ENCODE peak calls at places on chromosomes 4 and X, in four cellular contexts. H is NB4, W is A549, O is AG10803. J is an unnamed sample.

GRCh38 chr4:84279678-84280077 is 219.4 kb downstream of the NKX6-1 start:
- DNase-seq in H (no peak), W (peak), O (peak), J (no peak)

GRCh38 chr4:94506822-94507221 is 55.1 kb downstream of the PDLIM5 start:
- DNase-seq in H (no peak), W (no peak), O (no peak), J (no peak)

GRCh38 chr4:3330682-3331081 is 37.9 kb downstream of the RGS12 start:
- DNase-seq in H (peak), W (no peak), O (no peak), J (no peak)

GRCh38 chr4:157978680-157979361 is 194.0 kb downstream of the GASK1B start:
- DNase-seq in H (peak), W (peak), O (peak), J (no peak)

GRCh38 chrX:103343105-103343504 is 13.1 kb downstream of the TCEAL7 start:
- DNase-seq in H (peak), W (peak), O (peak), J (no peak)

GRCh38 chr4:126888968-126889367 is 743.8 kb upstream of the INTU start:
- DNase-seq in H (no peak), W (no peak), O (peak), J (no peak)

GRCh38 chr4:4733663-4734062 is 125.8 kb upstream of the MSX1 start:
- DNase-seq in H (no peak), W (no peak), O (no peak), J (no peak)

GRCh38 chr4:122966201-122966600 is 43.8 kb upstream of the NUDT6 start:
- DNase-seq in H (no peak), W (no peak), O (no peak), J (no peak)

GRCh38 chr4:86306816-86307215 is 53.0 kb downstream of the MAPK10 start:
- DNase-seq in H (no peak), W (no peak), O (peak), J (no peak)

GRCh38 chr4:89640620-89641366 is 196.2 kb downstream of the SNCA start:
- DNase-seq in H (peak), W (peak), O (peak), J (peak)

GRCh38 chr4:17854076-17854475 is 43.3 kb downstream of the NCAPG start:
- DNase-seq in H (no peak), W (no peak), O (no peak), J (no peak)

GRCh38 chr4:60134106-60134505 is 1066.0 kb upstream of the ADGRL3 start:
- DNase-seq in H (no peak), W (no peak), O (no peak), J (no peak)

GRCh38 chr4:118680808-118681207 is 4.4 kb upstream of the METTL14 start:
- DNase-seq in H (peak), W (peak), O (no peak), J (no peak)

GRCh38 chrX:119757979-119758681 is at the start of gene SOWAHD:
- DNase-seq in H (peak), W (peak), O (no peak), J (no peak)

GRCh38 chr4:19348746-19349145 is 903.0 kb upstream of the SLIT2 start:
- DNase-seq in H (no peak), W (no peak), O (peak), J (no peak)

GRCh38 chrX:129823115-129823514 is 20.6 kb downstream of the ZDHHC9 start:
- DNase-seq in H (peak), W (peak), O (peak), J (no peak)

GRCh38 chr4:123833156-123833555 is 436.6 kb downstream of the SPRY1 start:
- DNase-seq in H (no peak), W (no peak), O (no peak), J (no peak)

GRCh38 chr4:90081432-90082195 is 45.6 kb upstream of the CCSER1 start:
- DNase-seq in H (no peak), W (no peak), O (no peak), J (no peak)

GRCh38 chr4:80017125-80017854 is 55.7 kb downstream of the ANTXR2 start:
- DNase-seq in H (peak), W (no peak), O (peak), J (no peak)

GRCh38 chr4:42487230-42487629 is 89.9 kb downstream of the SHISA3 start:
- DNase-seq in H (no peak), W (no peak), O (no peak), J (no peak)

GRCh38 chr4:101199507-101200285 is 147.6 kb downstream of the PPP3CA start:
- DNase-seq in H (no peak), W (peak), O (peak), J (no peak)

GRCh38 chr4:174402470-174403176 is 118.9 kb downstream of the CEP44 start:
- DNase-seq in H (no peak), W (peak), O (no peak), J (no peak)

GRCh38 chr4:14874990-14875389 is 127.3 kb upstream of the CPEB2 start:
- DNase-seq in H (no peak), W (no peak), O (no peak), J (no peak)

GRCh38 chr4:14868426-14868825 is 133.9 kb upstream of the CPEB2 start:
- DNase-seq in H (no peak), W (no peak), O (no peak), J (no peak)

GRCh38 chr4:14867847-14868246 is 134.4 kb upstream of the CPEB2 start:
- DNase-seq in H (no peak), W (no peak), O (no peak), J (no peak)

GRCh38 chr4:14877246-14878220 is 124.7 kb upstream of the CPEB2 start:
- DNase-seq in H (peak), W (no peak), O (no peak), J (no peak)

DNA sequence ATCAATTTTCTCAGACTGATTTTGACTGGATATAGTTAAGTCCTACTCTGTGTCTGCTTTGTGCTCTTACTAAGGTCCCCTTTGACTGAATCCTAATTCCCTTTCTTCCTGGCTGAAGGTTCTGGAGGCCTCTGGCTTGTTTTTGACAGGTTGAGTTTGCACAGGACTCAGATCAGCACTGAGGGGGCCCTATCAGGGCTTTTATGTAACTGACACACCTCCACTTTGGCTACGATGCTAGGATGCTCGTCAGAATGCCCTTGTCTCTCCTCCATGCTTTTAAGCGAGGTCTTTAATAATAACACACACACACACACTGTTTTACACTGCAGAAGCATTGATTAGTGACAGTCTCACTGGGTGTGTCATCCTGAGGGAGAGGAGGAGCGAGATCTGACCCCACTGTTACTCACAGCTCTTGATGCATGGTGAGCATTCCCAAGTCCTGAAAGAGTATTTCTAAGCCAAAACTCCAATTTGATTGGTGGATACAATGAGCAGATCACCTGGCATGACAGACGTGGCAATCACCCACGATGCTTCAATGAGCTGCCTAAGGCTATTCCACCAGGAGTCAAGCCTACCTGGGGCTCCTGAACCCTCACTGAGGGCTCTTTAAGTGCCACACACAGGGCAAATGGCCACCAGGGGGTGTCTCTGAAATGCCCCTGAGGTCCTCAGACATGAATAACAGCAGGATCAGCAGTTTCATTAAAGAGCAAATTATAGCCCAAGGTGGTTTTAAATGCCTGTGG is 130.4 kb upstream of the CPEB2 start:
- DNase-seq in H (peak), W (peak), O (no peak), J (no peak)
- TF ChIP-seq CTCF in H (peak), W (no peak), O (peak), J (peak)

GRCh38 chr4:70927502-70928139 is 25.5 kb downstream of the MOB1B start:
- DNase-seq in H (no peak), W (no peak), O (no peak), J (no peak)
- TF ChIP-seq CTCF in H (no peak), W (no peak), O (no peak), J (no peak)

DNA sequence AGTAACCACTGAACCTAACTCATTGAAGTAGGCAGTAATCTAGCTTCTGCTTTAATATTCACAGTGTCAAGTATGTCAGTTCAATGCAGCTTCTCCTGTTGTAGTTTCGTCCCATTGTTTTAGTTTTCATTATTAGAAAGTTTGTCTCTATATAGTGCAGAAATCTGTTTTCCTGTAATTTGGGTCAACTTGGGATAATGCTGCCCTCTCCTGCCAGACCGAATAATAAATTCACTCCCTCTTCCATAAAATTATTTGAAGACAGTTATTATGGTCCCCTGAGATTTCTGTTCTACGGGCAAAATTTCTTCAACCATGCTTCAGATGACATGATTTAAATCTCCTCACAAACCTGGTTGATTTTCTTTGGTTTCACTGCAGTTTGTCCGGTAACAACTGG is 4.6 kb upstream of the LUZP4 start:
- DNase-seq in H (no peak), W (no peak), O (no peak), J (no peak)
- TF ChIP-seq CTCF in H (no peak), W (no peak), O (peak), J (peak)

GRCh38 chrX:13851996-13852695 is 35.3 kb upstream of the GPM6B start:
- DNase-seq in H (peak), W (no peak), O (no peak), J (no peak)
- TF ChIP-seq CTCF in H (no peak), W (no peak), O (no peak), J (peak)

GRCh38 chrX:40172169-40172979 is 74.6 kb upstream of the BCOR start:
- DNase-seq in H (peak), W (no peak), O (peak), J (peak)

GRCh38 chrX:40175416-40176255 is 77.9 kb upstream of the BCOR start:
- DNase-seq in H (peak), W (peak), O (no peak), J (peak)

GRCh38 chrX:40174594-40175415 is 77.0 kb upstream of the BCOR start:
- DNase-seq in H (peak), W (peak), O (peak), J (peak)

GRCh38 chrX:40172980-40173661 is 75.4 kb upstream of the BCOR start:
- DNase-seq in H (no peak), W (no peak), O (no peak), J (no peak)

DNA sequence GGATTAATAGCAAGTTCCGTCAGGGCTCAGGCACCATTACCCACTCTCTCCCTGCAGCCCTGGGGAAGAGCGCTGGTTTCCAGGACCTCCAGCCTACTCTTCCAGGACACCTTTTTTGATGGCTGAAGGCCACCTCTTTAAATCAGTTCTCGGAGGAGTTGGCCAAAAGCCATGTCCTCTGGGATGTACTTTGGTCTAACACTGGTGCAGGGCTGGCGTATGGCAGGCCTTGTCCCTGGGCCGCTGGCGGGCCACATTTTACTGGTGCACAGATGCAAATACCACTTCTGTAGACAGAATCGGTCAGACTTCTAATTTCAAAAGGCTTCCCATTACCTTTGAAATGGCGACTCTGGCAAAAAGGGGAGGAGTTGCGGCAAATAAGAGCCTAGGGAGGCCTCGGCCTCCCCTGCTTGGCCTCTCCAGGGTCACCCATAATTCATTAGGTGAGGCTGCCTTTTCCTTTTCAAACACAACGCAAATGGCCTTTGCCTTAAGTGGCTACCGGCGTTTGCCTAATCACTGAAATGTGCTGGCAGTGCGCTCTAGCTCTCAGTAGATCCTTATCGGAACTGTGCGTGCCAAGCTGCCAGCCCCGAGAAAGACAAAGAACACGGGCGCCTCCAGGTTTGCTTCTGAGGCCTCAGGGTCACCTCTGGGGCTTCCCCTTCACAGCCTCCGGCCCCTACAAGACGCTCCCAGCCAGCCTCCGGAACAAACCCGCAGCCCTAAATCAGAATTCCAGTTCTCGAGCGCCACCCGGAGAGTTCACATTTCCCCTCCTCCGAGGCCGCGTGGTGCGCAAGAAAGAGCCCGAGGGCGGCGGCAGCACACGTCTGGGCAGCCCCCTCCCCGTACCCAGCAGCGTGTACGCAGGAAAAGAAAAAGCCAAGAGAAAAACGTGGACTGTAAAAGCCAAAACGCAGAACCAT is 76.2 kb upstream of the BCOR start:
- DNase-seq in H (peak), W (no peak), O (no peak), J (peak)
- TF ChIP-seq CTCF in H (no peak), W (no peak), O (peak), J (peak)

GRCh38 chr4:9927317-9928007 is 93.8 kb downstream of the SLC2A9 start:
- DNase-seq in H (no peak), W (no peak), O (no peak), J (no peak)
- TF ChIP-seq CTCF in H (no peak), W (no peak), O (no peak), J (no peak)

GRCh38 chr4:9758641-9759317 is 22.7 kb upstream of the DRD5 start:
- DNase-seq in H (no peak), W (no peak), O (no peak), J (no peak)
- TF ChIP-seq CTCF in H (no peak), W (no peak), O (no peak), J (no peak)

GRCh38 chr4:152245706-152246105 is 290.2 kb downstream of the FBXW7 start:
- DNase-seq in H (no peak), W (no peak), O (peak), J (no peak)
- TF ChIP-seq CTCF in H (no peak), W (no peak), O (no peak), J (no peak)

DNA sequence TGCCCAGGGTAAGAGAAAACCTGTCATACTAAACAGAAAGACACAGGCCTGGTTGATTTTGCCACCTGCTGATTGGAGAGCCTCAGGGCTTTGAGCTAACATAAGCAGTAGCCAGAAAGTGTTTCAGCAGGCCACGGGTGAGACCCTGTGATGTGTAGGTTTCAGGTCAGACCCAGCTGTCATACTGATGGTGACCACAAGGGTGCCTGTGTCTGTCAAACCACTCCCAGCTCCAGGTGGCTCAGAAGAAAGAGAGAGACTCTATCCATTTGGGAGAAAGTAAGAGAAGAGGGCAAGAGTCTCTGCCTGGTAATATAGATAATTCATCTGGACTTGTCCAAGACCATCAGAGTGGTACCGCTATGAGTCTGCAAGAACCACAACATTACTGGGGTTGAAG is 72.8 kb upstream of the NLRP2B start:
- DNase-seq in H (peak), W (no peak), O (no peak), J (no peak)
- TF ChIP-seq CTCF in H (peak), W (no peak), O (no peak), J (no peak)

GRCh38 chrX:96764864-96765263 is 80.2 kb downstream of the DIAPH2 start:
- DNase-seq in H (no peak), W (no peak), O (no peak), J (no peak)

GRCh38 chrX:96771500-96771899 is 86.9 kb downstream of the DIAPH2 start:
- DNase-seq in H (peak), W (no peak), O (no peak), J (no peak)

GRCh38 chrX:96774116-96774515 is 89.5 kb downstream of the DIAPH2 start:
- DNase-seq in H (no peak), W (no peak), O (no peak), J (no peak)

DNA sequence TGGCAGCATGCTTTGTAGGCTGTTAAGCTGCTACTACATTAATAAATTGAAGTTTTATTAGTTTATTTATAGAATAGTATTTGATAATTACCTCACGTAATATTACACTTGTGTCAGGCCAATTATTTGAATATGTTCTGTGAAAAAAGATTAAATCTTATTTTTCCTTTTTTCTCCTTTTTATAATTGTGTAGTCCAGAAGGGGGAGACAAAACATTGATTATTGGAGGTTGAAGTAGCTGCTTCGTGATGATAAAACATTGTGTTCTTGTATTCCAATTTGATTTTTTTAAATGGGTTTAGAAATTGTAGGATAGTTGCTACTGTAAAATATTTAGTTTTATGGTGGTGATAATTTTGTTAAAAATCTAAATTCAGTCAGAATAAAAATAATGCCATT is 85.7 kb downstream of the DIAPH2 start:
- DNase-seq in H (peak), W (peak), O (peak), J (no peak)
- TF ChIP-seq CTCF in H (no peak), W (peak), O (peak), J (peak)

J was measured in chondrocyte.